ENCODE peak calls at places on chromosomes 11 and 22, in seven cellular contexts. H, K, R, G, V, C and B are unnamed samples.

GRCh38 chr11:117075186-117075585 is 23.0 kb downstream of the SIK3 start:
- DNase-seq in C (no peak), K (no peak), R (no peak), V (no peak), H (no peak), G (no peak), B (no peak)

GRCh38 chr11:130180491-130180890 is 20.9 kb downstream of the ST14 start:
- DNase-seq in K (peak; percentile 39), G (no peak), C (no peak), V (no peak), R (peak; percentile 24), H (no peak), B (no peak)

GRCh38 chr11:84069048-84069447 is 782.9 kb upstream of the CCDC90B start:
- DNase-seq in H (no peak), K (no peak), V (no peak), G (no peak), C (no peak), R (no peak), B (no peak)

GRCh38 chr11:101346591-101346990 is 217.0 kb upstream of the PGR start:
- DNase-seq in K (peak; percentile 20), R (peak; percentile 91), C (no peak), V (no peak), G (no peak), H (no peak), B (peak; percentile 4)

GRCh38 chr11:68575025-68575665 is 109.2 kb upstream of the GAL start:
- DNase-seq in R (no peak), K (no peak), V (no peak), H (no peak), G (no peak), C (no peak), B (peak; percentile 15)

GRCh38 chr22:19643448-19644313 is 70.6 kb upstream of the SEPTIN5 start:
- DNase-seq in K (no peak), V (no peak), R (no peak), G (peak; percentile 14), C (no peak), H (no peak), B (no peak)

GRCh38 chr11:69801513-69802335 is 17.5 kb downstream of the FGF3 start:
- DNase-seq in C (peak; percentile 96), K (no peak), G (peak; percentile 88), V (peak; percentile 86), H (peak; percentile 47), R (peak; percentile 74), B (peak; percentile 11)

GRCh38 chr11:43988040-43988793 is 45.8 kb downstream of the C11orf96 start:
- DNase-seq in K (peak; percentile 59), G (no peak), V (peak; percentile 80), C (no peak), H (no peak), R (no peak), B (peak; percentile 48)

GRCh38 chr11:46055371-46055770 is 65.9 kb downstream of the PHF21A start:
- DNase-seq in R (no peak), C (no peak), G (no peak), H (peak; percentile 11), V (peak; percentile 80), K (peak; percentile 86), B (peak; percentile 83)
- H3K4me1 ChIP-seq in R (peaks cover 5% of the 10 kb centered on the region), C (peaks cover 32% of the 10 kb centered on the region), G (peaks cover 11% of the 10 kb centered on the region), H (peaks cover 27% of the 10 kb centered on the region), V (no peaks in the 10 kb centered on the region), K (peaks cover 16% of the 10 kb centered on the region), B (no peaks in the 10 kb centered on the region)

GRCh38 chr11:11251394-11251970 is 101.6 kb downstream of the CSNK2A3 start:
- DNase-seq in H (no peak), R (no peak), V (no peak), C (no peak), G (no peak), K (no peak), B (no peak)

GRCh38 chr11:11253487-11253886 is 99.6 kb downstream of the CSNK2A3 start:
- DNase-seq in R (no peak), K (no peak), C (no peak), G (no peak), V (no peak), H (no peak), B (no peak)

GRCh38 chr11:11250470-11250869 is 102.6 kb downstream of the CSNK2A3 start:
- DNase-seq in R (peak; percentile 87), H (no peak), G (no peak), C (no peak), K (peak; percentile 11), V (no peak), B (peak; percentile 37)

GRCh38 chr11:11253995-11254394 is 99.1 kb downstream of the CSNK2A3 start:
- DNase-seq in V (no peak), R (no peak), C (no peak), G (no peak), H (no peak), K (no peak), B (no peak)

GRCh38 chr11:11252403-11252802 is 100.6 kb downstream of the CSNK2A3 start:
- DNase-seq in V (no peak), R (no peak), G (no peak), C (no peak), H (no peak), K (no peak), B (no peak)
- H2BK5ac ChIP-seq in V (no peak overlapping the region), R (no peak overlapping the region), G (no peak overlapping the region), C (no peak overlapping the region), H (no peak overlapping the region), K (no peak overlapping the region), B (no peak overlapping the region)

GRCh38 chr11:48879256-48879655 is 104.4 kb downstream of the TRIM51G start:
- DNase-seq in V (no peak), G (no peak), H (no peak), C (no peak), K (no peak), R (no peak), B (no peak)

GRCh38 chr11:48880021-48880441 is 103.7 kb downstream of the TRIM51G start:
- DNase-seq in G (peak; percentile 10), C (no peak), K (no peak), R (no peak), V (no peak), H (no peak), B (no peak)
- H2BK120ac ChIP-seq in G (no peak overlapping the region), C (no peak overlapping the region), K (no peak overlapping the region), R (no peak overlapping the region), V (no peak overlapping the region), H (no peak overlapping the region), B (no peak overlapping the region)

DNA sequence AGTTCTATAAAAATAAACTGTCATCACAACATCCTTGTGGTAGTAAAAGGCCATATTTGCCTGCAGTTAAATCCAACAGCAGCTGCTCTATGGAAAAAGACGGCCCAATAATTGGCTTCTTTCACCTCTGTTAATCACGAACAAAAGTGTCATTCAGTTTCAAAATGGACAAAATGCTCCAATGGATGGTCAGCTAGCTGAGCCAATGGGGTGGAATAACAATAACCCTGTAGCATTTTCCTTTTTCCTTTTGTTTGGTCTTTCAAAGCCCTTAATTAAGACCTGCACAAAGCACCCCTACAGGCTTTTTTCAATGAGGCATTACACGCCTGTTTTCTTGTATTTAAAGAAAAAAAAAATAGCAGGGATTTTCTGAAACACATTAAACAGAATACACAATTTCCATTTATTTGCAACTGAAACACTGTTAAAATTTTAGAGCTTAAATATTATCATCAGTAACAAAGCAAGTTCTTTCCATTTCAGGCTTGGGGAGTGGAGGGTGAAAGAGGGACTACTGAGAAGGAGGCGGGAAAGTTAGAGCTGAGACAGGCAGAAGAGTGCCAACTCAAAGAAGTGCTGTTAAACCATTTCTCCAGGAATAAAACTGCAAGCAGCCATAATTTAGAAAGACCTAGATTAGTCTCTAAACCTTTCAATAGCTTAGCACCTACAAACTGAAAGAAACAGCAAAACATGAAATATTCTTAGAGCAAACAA is 28.7 kb downstream of the LGR4 start:
- DNase-seq in G (no peak), C (no peak), H (peak; percentile 89), V (no peak), R (no peak), K (no peak), B (no peak)
- H3K4me1 ChIP-seq in G (peaks cover 25% of the 10 kb centered on the region), C (peaks cover 27% of the 10 kb centered on the region), H (peaks cover 23% of the 10 kb centered on the region), V (no peaks in the 10 kb centered on the region), R (peaks cover 5% of the 10 kb centered on the region), K (no peaks in the 10 kb centered on the region), B (peaks cover 7% of the 10 kb centered on the region)

GRCh38 chr11:114916406-114916805 is 238.1 kb downstream of the NXPE2 start:
- DNase-seq in G (no peak), R (no peak), H (no peak), C (no peak), V (no peak), K (no peak), B (no peak)
- H2BK5ac ChIP-seq in G (no peak overlapping the region), R (no peak overlapping the region), H (no peak overlapping the region), C (no peak overlapping the region), V (no peak overlapping the region), K (no peak overlapping the region), B (no peak overlapping the region)

DNA sequence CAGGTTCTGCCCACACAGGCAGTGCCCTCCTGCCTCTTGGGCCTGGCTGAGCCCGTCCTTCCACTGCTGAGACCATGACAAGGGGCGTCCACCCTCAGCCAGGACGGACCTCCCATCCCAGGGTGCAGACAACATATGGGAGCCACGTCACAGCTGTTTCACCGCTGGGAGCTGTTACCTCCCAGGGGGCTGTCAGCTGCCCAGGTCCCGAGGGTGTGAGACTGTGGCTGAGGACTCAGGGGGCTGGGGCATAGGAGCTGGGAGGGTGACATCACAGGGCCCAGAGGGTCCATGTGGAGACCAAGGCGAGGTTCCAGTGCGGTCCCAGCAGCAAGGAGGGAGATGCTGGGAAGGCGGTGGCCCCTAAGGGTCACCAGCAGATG is 17.9 kb upstream of the CTSD start:
- DNase-seq in H (no peak), R (no peak), K (no peak), V (no peak), C (no peak), G (no peak), B (no peak)
- H2BK120ac ChIP-seq in H (no peak overlapping the region), R (no peak overlapping the region), K (no peak overlapping the region), V (no peak overlapping the region), C (no peak overlapping the region), G (no peak overlapping the region), B (peak overlapping the region; percentile 27)